ENCODE peak calls at places on chromosomes 5 and 9, in five cellular contexts. U is trophoblast cell, R is Karpas-422, D is PC-9, E is IMR-90. G is an unnamed sample.

GRCh38 chr5:112413611-112414010 is 5.5 kb downstream of the EPB41L4A start:
- DNase-seq in U (peak; percentile 75), R (no peak), D (no peak), E (no peak), G (no peak)

GRCh38 chr5:104179057-104179456 is 616.5 kb upstream of the NUDT12 start:
- DNase-seq in U (peak; percentile 89), R (peak; percentile 91), D (peak; percentile 58), E (peak; percentile 63), G (peak; percentile 60)

GRCh38 chr9:130606887-130607582 is 27.7 kb downstream of the FUBP3 start:
- DNase-seq in U (no peak), R (no peak), D (peak; percentile 48), E (peak; percentile 25), G (no peak)

GRCh38 chr5:81192351-81192750 is 40.8 kb upstream of the CKMT2 start:
- DNase-seq in U (no peak), R (no peak), D (no peak), E (no peak), G (no peak)

GRCh38 chr9:121498487-121499176 is 1.0 kb downstream of the GGTA1 start:
- DNase-seq in U (peak; percentile 45), R (no peak), D (no peak), E (peak; percentile 42), G (no peak)

GRCh38 chr5:41617843-41618515 is 107.6 kb upstream of the PLCXD3 start:
- DNase-seq in U (no peak), R (no peak), D (peak; percentile 25), E (no peak), G (no peak)

GRCh38 chr5:82174128-82174918 is 103.8 kb downstream of the RPS23 start:
- DNase-seq in U (peak; percentile 84), R (peak; percentile 95), D (no peak), E (peak; percentile 85), G (no peak)

GRCh38 chr9:128136816-128137793 is 9.6 kb upstream of the PTGES2 start:
- DNase-seq in U (no peak), R (no peak), D (peak; percentile 89), E (peak; percentile 87), G (peak; percentile 94)

GRCh38 chr5:140240987-140241706 is 61.8 kb downstream of the PFDN1 start:
- DNase-seq in U (no peak), R (no peak), D (peak; percentile 59), E (peak; percentile 92), G (peak; percentile 94)

GRCh38 chr9:92223758-92224157 is 69.7 kb downstream of the IARS1 start:
- DNase-seq in U (no peak), R (no peak), D (no peak), E (no peak), G (no peak)

GRCh38 chr5:32138839-32139493 is 35.2 kb downstream of the GOLPH3 start:
- DNase-seq in U (no peak), R (no peak), D (peak; percentile 17), E (peak; percentile 45), G (peak; percentile 87)

GRCh38 chr5:78300464-78301045 is 6.1 kb upstream of the AP3B1 start:
- DNase-seq in U (peak; percentile 55), R (peak; percentile 73), D (no peak), E (peak; percentile 23), G (no peak)

GRCh38 chr5:163162645-163163044 is 274.8 kb upstream of the CCNG1 start:
- DNase-seq in U (no peak), R (no peak), D (no peak), E (no peak), G (no peak)

GRCh38 chr5:10724799-10725507 is 36.1 kb downstream of the DAP start:
- DNase-seq in U (no peak), R (no peak), D (peak; percentile 97), E (peak; percentile 93), G (peak; percentile 89)

GRCh38 chr9:68500457-68501158 is 40.1 kb downstream of the TMEM252 start:
- DNase-seq in U (peak; percentile 66), R (no peak), D (peak; percentile 48), E (peak; percentile 70), G (peak; percentile 0)

GRCh38 chr9:96100385-96100978 is 201.5 kb downstream of the HSD17B3 start:
- DNase-seq in U (no peak), R (no peak), D (no peak), E (no peak), G (no peak)
- H2AFZ ChIP-seq in U (no peak overlapping the region), R (no peak overlapping the region), D (no peak overlapping the region), E (peak overlapping the region; percentile 49), G (no peak overlapping the region)

GRCh38 chr5:74541381-74541781 is 99.1 kb downstream of the ENC1 start:
- DNase-seq in U (no peak), R (no peak), D (peak; percentile 86), E (peak; percentile 54), G (no peak)
- H3K4me1 ChIP-seq in U (peaks cover 9% of the 10 kb centered on the region), R (no peaks in the 10 kb centered on the region), D (peaks cover 92% of the 10 kb centered on the region), E (peaks cover 5% of the 10 kb centered on the region), G (peaks cover 40% of the 10 kb centered on the region)

GRCh38 chr5:35332551-35332950 is 102.3 kb upstream of the PRLR start:
- DNase-seq in U (no peak), R (no peak), D (peak; percentile 21), E (no peak), G (no peak)

GRCh38 chr5:35337332-35338168 is 107.3 kb upstream of the PRLR start:
- DNase-seq in U (peak; percentile 47), R (no peak), D (peak; percentile 23), E (no peak), G (no peak)

GRCh38 chr5:35335752-35336151 is 105.5 kb upstream of the PRLR start:
- DNase-seq in U (no peak), R (no peak), D (peak; percentile 21), E (no peak), G (no peak)

GRCh38 chr5:35333366-35333765 is 103.1 kb upstream of the PRLR start:
- DNase-seq in U (no peak), R (no peak), D (peak; percentile 12), E (no peak), G (no peak)

GRCh38 chr5:35331941-35332340 is 101.7 kb upstream of the PRLR start:
- DNase-seq in U (no peak), R (no peak), D (no peak), E (no peak), G (peak; percentile 21)
- H3K27ac ChIP-seq in U (no peak overlapping the region), R (no peak overlapping the region), D (no peak overlapping the region), E (no peak overlapping the region), G (no peak overlapping the region)

GRCh38 chr5:141825241-141825671 is 53.0 kb downstream of the PCDH1 start:
- DNase-seq in U (peak; percentile 22), R (no peak), D (no peak), E (no peak), G (no peak)

GRCh38 chr5:141824717-141825116 is 53.5 kb downstream of the PCDH1 start:
- DNase-seq in U (no peak), R (no peak), D (no peak), E (no peak), G (no peak)

GRCh38 chr5:141821430-141821925 is 56.7 kb downstream of the PCDH1 start:
- DNase-seq in U (no peak), R (peak; percentile 62), D (peak; percentile 80), E (peak; percentile 94), G (peak; percentile 95)

GRCh38 chr5:141823056-141823455 is 55.2 kb downstream of the PCDH1 start:
- DNase-seq in U (peak; percentile 55), R (no peak), D (no peak), E (no peak), G (no peak)

GRCh38 chr5:141822134-141822533 is 56.1 kb downstream of the PCDH1 start:
- DNase-seq in U (peak; percentile 20), R (no peak), D (no peak), E (peak; percentile 50), G (peak; percentile 80)
- H2AFZ ChIP-seq in U (no peak overlapping the region), R (no peak overlapping the region), D (no peak overlapping the region), E (peak overlapping the region; percentile 79), G (peak overlapping the region; percentile 48)

DNA sequence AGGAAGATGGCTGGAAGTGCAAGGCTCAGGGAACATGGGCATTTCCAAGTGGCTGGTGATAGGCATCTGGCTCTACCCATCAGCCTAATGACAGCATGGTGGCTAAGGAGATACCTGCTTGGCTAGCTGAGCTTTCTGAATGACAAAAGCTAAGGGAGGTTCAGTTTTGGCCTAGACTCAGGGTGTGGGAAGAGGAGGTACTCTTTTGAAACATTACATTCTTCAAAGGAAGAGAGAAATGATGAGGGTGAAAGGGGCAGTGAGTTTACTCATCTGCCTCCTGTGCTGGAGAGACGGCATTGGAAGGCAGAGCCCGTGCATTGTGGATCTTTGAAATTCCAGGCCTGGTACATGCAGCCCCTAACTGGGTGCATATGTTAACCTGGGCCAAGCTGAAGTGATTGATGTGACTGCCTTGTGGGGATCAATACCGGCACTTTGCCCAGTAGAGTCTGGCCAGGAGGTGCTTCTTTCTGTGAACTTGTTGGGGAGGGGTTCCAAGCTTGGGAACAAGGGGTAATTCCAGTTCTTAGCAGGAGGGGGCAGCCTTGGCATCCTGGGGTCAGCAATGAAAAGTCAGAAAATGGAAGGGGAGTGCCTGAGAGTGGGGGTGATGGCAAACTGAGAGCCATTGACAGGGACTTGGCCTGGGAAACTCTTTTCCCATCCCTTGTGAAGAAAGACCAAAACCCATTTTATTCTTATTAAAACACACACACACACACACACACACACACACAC is 108.6 kb downstream of the ACER2 start:
- DNase-seq in U (no peak), R (peak; percentile 64), D (no peak), E (no peak), G (no peak)
- H3K4me1 ChIP-seq in U (no peaks in the 10 kb centered on the region), R (no peaks in the 10 kb centered on the region), D (no peaks in the 10 kb centered on the region), E (no peaks in the 10 kb centered on the region), G (no peaks in the 10 kb centered on the region)

DNA sequence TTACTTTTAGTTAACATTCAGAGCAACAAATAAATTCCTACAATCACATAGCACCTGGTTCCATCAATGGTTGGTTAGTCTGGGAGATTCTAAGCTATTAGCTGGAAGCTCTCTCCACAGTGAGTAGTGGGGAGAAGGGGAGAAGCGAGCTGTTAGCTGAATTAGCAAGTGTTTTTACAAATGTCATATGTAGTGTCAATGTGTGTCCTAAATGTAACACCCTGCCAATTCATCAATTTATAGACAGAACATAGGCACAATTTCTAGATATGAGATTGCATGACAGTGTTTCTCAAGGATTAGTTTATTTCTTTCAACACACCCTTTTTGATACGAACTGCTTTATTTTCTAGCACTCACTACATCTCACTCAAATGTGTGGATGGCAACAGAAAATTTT is 349.0 kb downstream of the PDE4D start:
- DNase-seq in U (no peak), R (no peak), D (no peak), E (no peak), G (no peak)
- H3K27ac ChIP-seq in U (no peak overlapping the region), R (no peak overlapping the region), D (peak overlapping the region; percentile 35), E (no peak overlapping the region), G (no peak overlapping the region)

GRCh38 chr9:136886610-136887597 is 588 bp downstream of the TRAF2 start:
- DNase-seq in U (peak; percentile 22), R (peak; percentile 66), D (no peak), E (peak; percentile 16), G (peak; percentile 99)
- H2AFZ ChIP-seq in U (peak overlapping the region; percentile 61), R (no peak overlapping the region), D (peak overlapping the region; percentile 81), E (peak overlapping the region; percentile 92), G (peak overlapping the region; percentile 66)

G was measured in osteoblast.